ENCODE peak calls at places on chromosomes 2 and 18, in eight cellular contexts. One of them, this sample, is unnamed.

GRCh38 chr2:25324905-25325592 is 16.7 kb downstream of the DNMT3A start:
- DNase-seq in Kasumi-1: no peak
- DNase-seq in AG20443: peak
- DNase-seq in tibial artery: peak
- DNase-seq in SW480: no peak
- DNase-seq in substantia nigra: peak
- DNase-seq in right lobe of liver: no peak
- DNase-seq in AG04450: no peak
- DNase-seq in this sample: no peak

GRCh38 chr2:164974221-164974620 is 18.9 kb upstream of the SLC38A11 start:
- DNase-seq in Kasumi-1: no peak
- DNase-seq in AG20443: no peak
- DNase-seq in tibial artery: no peak
- DNase-seq in SW480: no peak
- DNase-seq in substantia nigra: no peak
- DNase-seq in right lobe of liver: no peak
- DNase-seq in AG04450: no peak
- DNase-seq in this sample: no peak

GRCh38 chr18:12271376-12272235 is 17.4 kb downstream of the CIDEA start:
- DNase-seq in Kasumi-1: peak
- DNase-seq in AG20443: peak
- DNase-seq in tibial artery: peak
- DNase-seq in SW480: peak
- DNase-seq in substantia nigra: peak
- DNase-seq in right lobe of liver: peak
- DNase-seq in AG04450: no peak
- DNase-seq in this sample: peak

GRCh38 chr2:30450025-30450424 is 3.0 kb downstream of the LCLAT1 start:
- DNase-seq in Kasumi-1: no peak
- DNase-seq in AG20443: no peak
- DNase-seq in tibial artery: no peak
- DNase-seq in SW480: no peak
- DNase-seq in substantia nigra: no peak
- DNase-seq in right lobe of liver: peak
- DNase-seq in AG04450: no peak
- DNase-seq in this sample: no peak

GRCh38 chr18:8106603-8107002 is 502.6 kb upstream of the RAB12 start:
- DNase-seq in Kasumi-1: no peak
- DNase-seq in AG20443: no peak
- DNase-seq in tibial artery: no peak
- DNase-seq in SW480: no peak
- DNase-seq in substantia nigra: no peak
- DNase-seq in right lobe of liver: no peak
- DNase-seq in AG04450: no peak
- DNase-seq in this sample: no peak

GRCh38 chr2:19349911-19350677 is 8.3 kb downstream of the OSR1 start:
- DNase-seq in Kasumi-1: no peak
- DNase-seq in AG20443: peak
- DNase-seq in tibial artery: peak
- DNase-seq in SW480: peak
- DNase-seq in substantia nigra: peak
- DNase-seq in right lobe of liver: peak
- DNase-seq in AG04450: no peak
- DNase-seq in this sample: peak

GRCh38 chr2:104429978-104430740 is 423.8 kb upstream of the POU3F3 start:
- DNase-seq in Kasumi-1: no peak
- DNase-seq in AG20443: no peak
- DNase-seq in tibial artery: no peak
- DNase-seq in SW480: no peak
- DNase-seq in substantia nigra: peak
- DNase-seq in right lobe of liver: no peak
- DNase-seq in AG04450: no peak
- DNase-seq in this sample: no peak

GRCh38 chr2:44578401-44579135 is 216.8 kb downstream of the CAMKMT start:
- DNase-seq in Kasumi-1: peak
- DNase-seq in AG20443: peak
- DNase-seq in tibial artery: no peak
- DNase-seq in SW480: no peak
- DNase-seq in substantia nigra: no peak
- DNase-seq in right lobe of liver: no peak
- DNase-seq in AG04450: peak
- DNase-seq in this sample: no peak

GRCh38 chr2:64405476-64406406 is 48.2 kb upstream of the LGALSL start:
- DNase-seq in Kasumi-1: peak
- DNase-seq in AG20443: peak
- DNase-seq in tibial artery: no peak
- DNase-seq in SW480: no peak
- DNase-seq in substantia nigra: no peak
- DNase-seq in right lobe of liver: peak
- DNase-seq in AG04450: no peak
- DNase-seq in this sample: no peak